ENCODE peak calls at places on chromosomes 2 and 18, in six cellular contexts. E is fibroblast of pulmonary artery, G is GM12865, X is renal cortical epithelial cell, L is ureter, H is HFFc6. T is an unnamed sample.

GRCh38 chr2:190455358-190456095 is 47.4 kb downstream of the MFSD6 start:
- DNase-seq in E (no peak), G (no peak), X (no peak), L (no peak), H (no peak), T (no peak)

GRCh38 chr2:39265315-39265714 is 21.5 kb upstream of the CDKL4 start:
- DNase-seq in E (no peak), G (peak), X (no peak), L (no peak), H (no peak), T (no peak)

GRCh38 chr2:98467082-98467536 is 22.5 kb downstream of the INPP4A start:
- DNase-seq in E (no peak), G (no peak), X (no peak), L (no peak), H (no peak), T (no peak)

GRCh38 chr2:117832905-117833613 is 18.6 kb downstream of the DDX18 start:
- DNase-seq in E (peak), G (no peak), X (peak), L (no peak), H (peak), T (no peak)

GRCh38 chr2:112814278-112814677 is 22.3 kb downstream of the IL1B start:
- DNase-seq in E (peak), G (no peak), X (no peak), L (no peak), H (peak), T (no peak)

GRCh38 chr2:241649927-241650326 is 12.4 kb downstream of the ATG4B start:
- DNase-seq in E (no peak), G (no peak), X (peak), L (no peak), H (no peak), T (no peak)

GRCh38 chr2:151334082-151334815 is 23.1 kb upstream of the TNFAIP6 start:
- DNase-seq in E (peak), G (no peak), X (peak), L (no peak), H (peak), T (no peak)

GRCh38 chr2:190746971-190747761 is 98.3 kb downstream of the NAB1 start:
- DNase-seq in E (peak), G (no peak), X (no peak), L (no peak), H (peak), T (no peak)

GRCh38 chr2:199956062-199956380 is 639 bp downstream of the MAIP1 start:
- DNase-seq in E (no peak), G (no peak), X (no peak), L (no peak), H (no peak), T (no peak)

GRCh38 chr18:48889115-48889941 is 61.4 kb downstream of the SMAD7 start:
- DNase-seq in E (peak), G (no peak), X (no peak), L (peak), H (no peak), T (peak)

GRCh38 chr2:54456526-54457325 is 599 bp downstream of the SPTBN1 start:
- DNase-seq in E (peak), G (no peak), X (no peak), L (no peak), H (no peak), T (peak)

GRCh38 chr18:76390452-76391035 is 104.5 kb downstream of the ZNF516 start:
- DNase-seq in E (no peak), G (no peak), X (no peak), L (no peak), H (no peak), T (no peak)

GRCh38 chr18:63236990-63237389 is 82.6 kb downstream of the BCL2 start:
- DNase-seq in E (no peak), G (no peak), X (no peak), L (no peak), H (no peak), T (peak)

GRCh38 chr2:97695744-97696143 is 17.6 kb upstream of the ZAP70 start:
- DNase-seq in E (no peak), G (no peak), X (no peak), L (no peak), H (no peak), T (no peak)

GRCh38 chr2:102063948-102064678 is 72.4 kb downstream of the IL1R2 start:
- DNase-seq in E (peak), G (no peak), X (peak), L (peak), H (peak), T (peak)

GRCh38 chr2:47225061-47225783 is 70.1 kb upstream of the STPG4 start:
- DNase-seq in E (peak), G (no peak), X (peak), L (peak), H (peak), T (peak)

GRCh38 chr2:217835931-217836881 is 166.6 kb downstream of the TNS1 start:
- DNase-seq in E (peak), G (peak), X (peak), L (no peak), H (peak), T (peak)

GRCh38 chr2:197846789-197847188 is 42.4 kb downstream of the PLCL1 start:
- DNase-seq in E (peak), G (no peak), X (no peak), L (no peak), H (no peak), T (no peak)

GRCh38 chr2:198203306-198203705 is 398.9 kb downstream of the PLCL1 start:
- DNase-seq in E (no peak), G (no peak), X (peak), L (no peak), H (no peak), T (no peak)

GRCh38 chr18:34767601-34768027 is 57.5 kb downstream of the DTNA start:
- DNase-seq in E (peak), G (peak), X (peak), L (no peak), H (peak), T (no peak)

GRCh38 chr2:196263181-196263747 is 91.9 kb upstream of the STK17B start:
- DNase-seq in E (no peak), G (peak), X (peak), L (peak), H (peak), T (no peak)

GRCh38 chr18:60209042-60209441 is 163.5 kb downstream of the MC4R start:
- DNase-seq in E (no peak), G (no peak), X (no peak), L (no peak), H (no peak), T (no peak)

GRCh38 chr2:127308586-127309138 is 14.7 kb upstream of the ERCC3 start:
- DNase-seq in E (no peak), G (no peak), X (no peak), L (no peak), H (no peak), T (no peak)

GRCh38 chr2:241618296-241618805 is 18.6 kb downstream of the THAP4 start:
- DNase-seq in E (no peak), G (peak), X (no peak), L (no peak), H (no peak), T (no peak)

GRCh38 chr18:61596296-61596695 is 263.1 kb downstream of the CDH20 start:
- DNase-seq in E (peak), G (no peak), X (no peak), L (no peak), H (no peak), T (no peak)

GRCh38 chr2:44951714-44952113 is 10.2 kb downstream of the SIX3 start:
- DNase-seq in E (no peak), G (no peak), X (no peak), L (no peak), H (no peak), T (no peak)

GRCh38 chr2:47402805-47403691 is at the start of gene MSH2:
- DNase-seq in E (peak), G (peak), X (peak), L (peak), H (peak), T (peak)

GRCh38 chr18:1048048-1048447 is 143.4 kb downstream of the ADCYAP1 start:
- DNase-seq in E (peak), G (no peak), X (peak), L (no peak), H (no peak), T (no peak)

GRCh38 chr2:136117909-136118818 is at the start of gene CXCR4:
- DNase-seq in E (peak), G (peak), X (peak), L (peak), H (no peak), T (peak)

GRCh38 chr2:14634223-14634884 is 1.8 kb downstream of the LRATD1 start:
- DNase-seq in E (peak), G (peak), X (peak), L (peak), H (no peak), T (peak)

GRCh38 chr2:158498043-158498748 is 41.4 kb downstream of the PKP4 start:
- DNase-seq in E (no peak), G (no peak), X (no peak), L (no peak), H (peak), T (no peak)